ENCODE peak calls at places on chromosomes 3 and 15, in five cellular contexts. I is suprapubic skin, U is stomach, O is spleen, J is HCT116. P is an unnamed sample. For H3K4me1, the result is how much of the 10 kb centered on the place peaks cover.

GRCh38 chr3:69282191-69282590 is 103.7 kb downstream of the FRMD4B start:
- DNase-seq in I (no peak), U (no peak), O (no peak), J (no peak), P (no peak)

GRCh38 chr3:43863966-43864933 is 173.5 kb downstream of the ABHD5 start:
- DNase-seq in I (no peak), U (no peak), O (peak), J (no peak), P (no peak)

GRCh38 chr15:74422723-74423442 is 10.9 kb downstream of the SEMA7A start:
- DNase-seq in I (no peak), U (no peak), O (peak), J (no peak), P (peak)

GRCh38 chr15:98440917-98441316 is 207.4 kb upstream of the IGF1R start:
- DNase-seq in I (no peak), U (no peak), O (peak), J (no peak), P (no peak)

GRCh38 chr15:42274693-42274971 is 1.4 kb upstream of the TMEM87A start:
- DNase-seq in I (no peak), U (no peak), O (no peak), J (no peak), P (no peak)

GRCh38 chr3:96370637-96371036 is 443.8 kb upstream of the EPHA6 start:
- DNase-seq in I (no peak), U (no peak), O (no peak), J (no peak), P (no peak)

GRCh38 chr15:75036269-75036668 is 12.9 kb downstream of the PPCDC start:
- DNase-seq in I (no peak), U (peak), O (no peak), J (peak), P (no peak)

GRCh38 chr3:156093966-156094365 is 26.4 kb upstream of the KCNAB1 start:
- DNase-seq in I (no peak), U (no peak), O (no peak), J (no peak), P (no peak)

GRCh38 chr3:15964605-15965061 is 166.9 kb upstream of the ANKRD28 start:
- DNase-seq in I (no peak), U (no peak), O (no peak), J (no peak), P (no peak)

GRCh38 chr3:156449712-156450574 is 105.0 kb downstream of the SSR3 start:
- DNase-seq in I (no peak), U (no peak), O (no peak), J (peak), P (no peak)

GRCh38 chr3:146783446-146783845 is 178.3 kb upstream of the PLSCR5 start:
- DNase-seq in I (no peak), U (no peak), O (no peak), J (no peak), P (no peak)

GRCh38 chr3:150733936-150734794 is 28.8 kb downstream of the SIAH2 start:
- DNase-seq in I (no peak), U (no peak), O (no peak), J (no peak), P (no peak)

GRCh38 chr15:41778503-41778902 is 4.2 kb downstream of the MAPKBP1 start:
- DNase-seq in I (no peak), U (no peak), O (no peak), J (no peak), P (no peak)

GRCh38 chr3:52359116-52359855 is 43.2 kb downstream of the DNAH1 start:
- DNase-seq in I (no peak), U (no peak), O (peak), J (no peak), P (peak)

GRCh38 chr3:122679085-122679466 is 1.6 kb upstream of the PARP14 start:
- DNase-seq in I (peak), U (peak), O (peak), J (peak), P (peak)

GRCh38 chr3:170977911-170978310 is 48.6 kb downstream of the SLC2A2 start:
- DNase-seq in I (no peak), U (no peak), O (no peak), J (no peak), P (no peak)

GRCh38 chr3:15081960-15082664 is 16.8 kb downstream of the RBSN start:
- DNase-seq in I (no peak), U (no peak), O (no peak), J (no peak), P (peak)

GRCh38 chr15:88654430-88655102 is 15.8 kb downstream of the ISG20 start:
- DNase-seq in I (peak), U (peak), O (peak), J (no peak), P (no peak)
- H3K4me1 ChIP-seq in I (under half), U (under half), O (under half), J (under half), P (under half)

GRCh38 chr3:39447637-39448483 is 19.6 kb upstream of the MOBP start:
- DNase-seq in I (no peak), U (peak), O (no peak), J (peak), P (peak)
- TF ChIP-seq POLR2AphosphoS5 in I (no peak), U (no peak), O (no peak), J (no peak), P (no peak)

GRCh38 chr15:86336051-86336788 is 256.5 kb downstream of the AGBL1 start:
- DNase-seq in I (no peak), U (no peak), O (no peak), J (no peak), P (no peak)
- H3K4me3 ChIP-seq in I (no peak), U (no peak), O (no peak), J (no peak), P (no peak)

GRCh38 chr3:125136515-125136914 is 76.0 kb downstream of the SLC12A8 start:
- DNase-seq in I (no peak), U (no peak), O (no peak), J (no peak), P (no peak)
- H3K4me1 ChIP-seq in I (under half), U (under half), O (under half), J (under half), P (under half)

GRCh38 chr15:64156652-64157331 is 5.3 kb downstream of the SNX22 start:
- DNase-seq in I (no peak), U (no peak), O (no peak), J (no peak), P (no peak)

GRCh38 chr15:64155802-64156651 is 4.5 kb downstream of the SNX22 start:
- DNase-seq in I (no peak), U (no peak), O (peak), J (no peak), P (no peak)

GRCh38 chr15:64151727-64152506 is at the start of gene SNX22:
- DNase-seq in I (no peak), U (peak), O (peak), J (no peak), P (no peak)

GRCh38 chr15:64152507-64153387 is 1.2 kb downstream of the SNX22 start:
- DNase-seq in I (no peak), U (no peak), O (no peak), J (no peak), P (peak)

DNA sequence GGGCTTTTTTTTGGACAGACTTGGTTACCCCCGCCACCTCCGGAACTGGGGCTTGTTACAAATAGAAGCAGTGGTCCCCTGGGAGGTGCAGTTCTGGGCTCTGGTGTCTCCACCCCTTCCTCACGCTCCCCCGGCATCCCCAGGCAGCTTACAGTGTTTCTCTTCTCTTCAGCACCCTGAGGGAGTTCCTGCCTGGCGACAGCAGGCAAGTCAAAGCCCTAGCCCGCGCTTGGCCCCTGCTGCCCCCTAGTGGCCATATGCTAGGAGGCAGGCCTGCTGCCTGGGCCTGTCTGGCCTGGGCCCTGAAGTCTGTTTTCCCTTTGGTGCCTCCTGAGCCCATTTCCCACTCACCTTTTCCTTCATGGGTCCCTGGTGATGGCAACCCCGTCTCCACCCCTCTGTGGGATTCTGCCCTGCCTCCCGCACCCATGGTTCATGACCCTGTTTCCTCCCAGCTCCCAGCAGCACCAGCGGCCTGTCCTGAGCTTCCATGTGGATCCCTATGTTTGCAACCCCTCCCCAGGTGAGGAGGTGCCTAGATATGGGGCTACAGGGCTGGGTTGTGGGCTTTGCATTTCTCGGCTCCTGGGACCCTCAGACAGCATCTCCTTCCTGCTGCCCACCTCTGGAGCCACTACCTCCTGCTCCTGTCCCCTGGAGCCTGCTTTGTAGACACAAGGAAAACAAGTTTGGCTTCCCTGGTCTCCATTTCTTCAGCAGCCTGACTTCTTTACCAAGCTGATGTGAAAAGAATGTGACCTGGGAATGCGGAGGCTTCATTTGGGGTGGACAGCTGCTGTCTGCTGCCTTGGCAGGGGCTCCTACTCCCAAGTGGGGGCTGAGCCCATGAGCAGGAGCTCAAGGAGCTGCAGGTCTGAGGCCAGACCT is 2.2 kb downstream of the SNX22 start:
- DNase-seq in I (peak), U (peak), O (peak), J (peak), P (peak)
- TF ChIP-seq POLR2AphosphoS5 in I (no peak), U (peak), O (peak), J (peak), P (no peak)

DNA sequence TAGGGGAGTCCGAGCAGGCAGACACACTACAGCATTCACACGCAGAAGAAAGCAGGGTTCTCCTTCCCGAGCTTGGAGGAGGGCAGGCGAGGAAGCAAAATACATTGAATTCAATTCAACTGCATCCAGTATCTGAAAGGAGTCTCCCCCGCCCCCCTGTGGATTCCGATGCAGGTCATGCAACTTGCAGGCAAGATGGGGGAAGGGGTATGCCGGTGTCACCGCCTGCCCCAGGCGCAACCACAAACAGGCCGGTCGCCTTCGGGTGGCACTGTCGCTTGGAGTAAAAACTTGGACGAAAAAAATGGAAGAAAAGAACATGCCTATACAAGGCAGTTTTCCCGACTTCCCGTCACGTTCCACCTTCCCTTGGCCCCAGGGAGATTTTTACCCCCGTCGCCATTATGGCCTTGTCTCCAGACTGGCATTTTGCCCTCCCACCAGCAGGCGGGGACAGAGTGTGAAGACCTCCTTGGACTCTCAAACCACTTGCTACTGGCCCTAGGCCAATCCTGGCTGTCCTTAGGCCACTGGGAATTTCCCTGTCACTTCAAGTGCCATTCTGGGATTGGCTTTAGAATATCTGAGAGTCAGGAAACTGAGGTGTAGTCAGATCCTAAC is 1.6 kb upstream of the NTRK3 start:
- DNase-seq in I (no peak), U (no peak), O (no peak), J (peak), P (peak)
- H3K4me3 ChIP-seq in I (peak), U (no peak), O (peak), J (no peak), P (peak)

P was measured in upper lobe of left lung.